ENCODE peak calls at places on chromosomes 5 and 9, in four cellular contexts. D is neuronal stem cell, N is endodermal cell, E is heart left ventricle. H is an unnamed sample.

GRCh38 chr9:73962792-73963191 is 534.3 kb upstream of the RORB start:
- DNase-seq in D (no peak), N (no peak), E (no peak), H (no peak)

GRCh38 chr9:73855206-73855605 is 641.9 kb upstream of the RORB start:
- DNase-seq in D (no peak), N (no peak), E (no peak), H (no peak)

GRCh38 chr9:125376261-125377226 is 114.9 kb downstream of the GAPVD1 start:
- DNase-seq in D (no peak), N (no peak), E (no peak), H (no peak)

GRCh38 chr9:136720887-136721338 is 8.5 kb downstream of the DIPK1B start:
- DNase-seq in D (no peak), N (peak; percentile 53), E (no peak), H (no peak)

GRCh38 chr5:94941113-94941765 is 322.8 kb downstream of the SLF1 start:
- DNase-seq in D (no peak), N (no peak), E (no peak), H (no peak)

GRCh38 chr9:89001917-89002540 is 10.8 kb downstream of the S1PR3 start:
- DNase-seq in D (no peak), N (no peak), E (no peak), H (no peak)

GRCh38 chr5:81023261-81024015 is 63.3 kb downstream of the RASGRF2 start:
- DNase-seq in D (no peak), N (no peak), E (no peak), H (no peak)

GRCh38 chr5:151696470-151697061 is 9.9 kb upstream of the SPARC start:
- DNase-seq in D (no peak), N (peak; percentile 80), E (peak; percentile 57), H (peak; percentile 53)

GRCh38 chr5:113029614-113030013 is 53.0 kb downstream of the DCP2 start:
- DNase-seq in D (no peak), N (no peak), E (no peak), H (no peak)

GRCh38 chr9:70484232-70485130 is 70.0 kb upstream of the KLF9 start:
- DNase-seq in D (peak; percentile 20), N (peak; percentile 70), E (peak; percentile 56), H (no peak)

GRCh38 chr5:119417891-119418781 is 34.2 kb upstream of the HSD17B4 start:
- DNase-seq in D (no peak), N (no peak), E (no peak), H (no peak)

GRCh38 chr5:39014544-39014943 is 59.7 kb downstream of the RICTOR start:
- DNase-seq in D (no peak), N (no peak), E (no peak), H (no peak)

GRCh38 chr9:34510506-34511159 is 12.2 kb downstream of the ENHO start:
- DNase-seq in D (no peak), N (peak; percentile 69), E (no peak), H (no peak)

GRCh38 chr9:101418518-101419111 is 17.0 kb downstream of the ALDOB start:
- DNase-seq in D (no peak), N (no peak), E (no peak), H (no peak)

GRCh38 chr9:136958473-136958872 is 6.4 kb downstream of the LCN12 start:
- DNase-seq in D (no peak), N (no peak), E (no peak), H (no peak)

GRCh38 chr9:86535406-86535915 is 181.3 kb upstream of the TUT7 start:
- DNase-seq in D (no peak), N (no peak), E (no peak), H (no peak)

GRCh38 chr9:95935861-95936578 is 60.5 kb downstream of the ERCC6L2 start:
- DNase-seq in D (no peak), N (no peak), E (no peak), H (no peak)

GRCh38 chr5:124182133-124182532 is 564.3 kb downstream of the ZNF608 start:
- DNase-seq in D (no peak), N (no peak), E (no peak), H (no peak)

GRCh38 chr5:173625686-173626500 is 9.4 kb upstream of the BOD1 start:
- DNase-seq in D (no peak), N (peak; percentile 34), E (no peak), H (no peak)

GRCh38 chr9:98034593-98035546 is 21.7 kb upstream of the NANS start:
- DNase-seq in D (peak; percentile 82), N (peak; percentile 94), E (peak; percentile 82), H (peak; percentile 75)

GRCh38 chr5:154320690-154321089 is 125.1 kb upstream of the SAP30L start:
- DNase-seq in D (no peak), N (no peak), E (peak; percentile 59), H (no peak)

GRCh38 chr5:77032635-77033034 is 2.4 kb downstream of the AGGF1 start:
- DNase-seq in D (no peak), N (no peak), E (no peak), H (no peak)

GRCh38 chr5:174323878-174324281 is 278.4 kb downstream of the NSG2 start:
- DNase-seq in D (peak; percentile 67), N (peak; percentile 90), E (no peak), H (no peak)

GRCh38 chr5:40386293-40386692 is 293.4 kb upstream of the PTGER4 start:
- DNase-seq in D (no peak), N (no peak), E (no peak), H (no peak)

GRCh38 chr9:14251146-14252071 is 62.5 kb downstream of the NFIB start:
- DNase-seq in D (no peak), N (peak; percentile 63), E (peak; percentile 85), H (peak; percentile 87)

GRCh38 chr5:159338143-159338542 is 7.9 kb upstream of the IL12B start:
- DNase-seq in D (no peak), N (no peak), E (no peak), H (no peak)

GRCh38 chr9:105608685-105609598 is 51.0 kb downstream of the FKTN start:
- DNase-seq in D (peak; percentile 31), N (peak; percentile 41), E (no peak), H (no peak)

GRCh38 chr5:88666761-88667186 is 216.2 kb downstream of the MEF2C start:
- DNase-seq in D (no peak), N (peak; percentile 76), E (no peak), H (no peak)

GRCh38 chr9:1311462-1312042 is 261.4 kb downstream of the DMRT2 start:
- DNase-seq in D (no peak), N (no peak), E (no peak), H (no peak)

GRCh38 chr5:116375926-116376325 is 198.7 kb downstream of the SEMA6A start:
- DNase-seq in D (no peak), N (no peak), E (no peak), H (no peak)
- H3K27ac ChIP-seq in D (no peak overlapping the region), N (no peak overlapping the region), E (no peak overlapping the region), H (peak overlapping the region; percentile 70)

GRCh38 chr5:139473565-139473964 is 2.8 kb downstream of the SMIM33 start:
- DNase-seq in D (no peak), N (peak; percentile 56), E (no peak), H (no peak)

GRCh38 chr5:139470821-139471300 is at the start of gene SMIM33:
- DNase-seq in D (no peak), N (peak; percentile 50), E (no peak), H (no peak)

GRCh38 chr5:139474815-139475791 is 4.3 kb downstream of the SMIM33 start:
- DNase-seq in D (no peak), N (no peak), E (no peak), H (no peak)

GRCh38 chr5:139472410-139473030 is 1.7 kb downstream of the SMIM33 start:
- DNase-seq in D (no peak), N (peak; percentile 79), E (no peak), H (no peak)

DNA sequence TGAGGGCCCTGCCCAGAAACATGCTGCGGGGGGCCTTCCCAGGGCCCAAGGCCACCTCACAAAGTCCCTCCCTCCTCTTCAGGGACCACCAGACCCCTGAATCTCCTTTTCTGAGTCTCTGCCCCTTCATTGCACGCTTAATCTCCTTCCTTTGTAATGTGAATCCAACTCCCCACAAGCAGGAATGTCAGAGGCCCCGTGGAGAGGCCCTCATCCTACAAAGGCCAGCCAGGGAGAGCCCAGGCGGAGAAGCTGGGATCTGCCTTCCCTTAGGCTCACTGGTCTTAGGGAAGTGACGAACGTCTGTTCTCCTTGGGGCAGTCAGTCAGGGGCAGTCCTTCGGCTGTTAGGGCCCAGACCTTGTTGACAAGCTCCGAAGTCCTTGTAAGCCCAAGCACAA is 2.3 kb downstream of the SMIM33 start:
- DNase-seq in D (peak; percentile 57), N (peak; percentile 91), E (no peak), H (no peak)
- H3K27ac ChIP-seq in D (peak overlapping the region; percentile 61), N (peak overlapping the region; percentile 40), E (peak overlapping the region; percentile 85), H (peak overlapping the region; percentile 53)

GRCh38 chr9:69391487-69391886 is 66.5 kb downstream of the ENTREP1 start:
- DNase-seq in D (no peak), N (no peak), E (no peak), H (no peak)
- H3K27ac ChIP-seq in D (no peak overlapping the region), N (no peak overlapping the region), E (peak overlapping the region; percentile 80), H (peak overlapping the region; percentile 88)

GRCh38 chr9:10903969-10904368 is 291.2 kb upstream of the PTPRD start:
- DNase-seq in D (no peak), N (no peak), E (no peak), H (no peak)
- H3K27ac ChIP-seq in D (no peak overlapping the region), N (no peak overlapping the region), E (no peak overlapping the region), H (no peak overlapping the region)

GRCh38 chr9:107624216-107624948 is 134.8 kb upstream of the KLF4 start:
- DNase-seq in D (no peak), N (no peak), E (no peak), H (no peak)
- H3K27ac ChIP-seq in D (no peak overlapping the region), N (no peak overlapping the region), E (no peak overlapping the region), H (no peak overlapping the region)

DNA sequence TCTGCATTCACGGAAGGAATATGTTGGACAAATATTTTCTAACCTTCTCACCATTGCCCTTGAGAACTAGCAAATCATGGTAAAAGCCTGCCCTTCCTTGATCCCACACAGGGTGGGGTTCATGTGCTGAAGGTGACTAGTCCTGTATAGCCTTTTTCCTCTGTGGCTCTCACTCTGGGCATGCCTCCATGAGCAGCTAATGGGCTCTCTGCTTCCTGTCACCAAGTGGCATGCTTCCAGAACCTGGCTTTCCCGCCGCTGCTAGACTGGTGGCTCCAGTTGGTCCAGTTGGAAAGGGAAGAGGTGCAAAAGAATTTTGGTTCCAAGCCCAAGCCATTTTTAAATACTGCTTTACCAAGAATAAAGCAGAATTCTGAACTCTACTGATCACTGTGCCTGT is 35.5 kb downstream of the FBXO10 start:
- DNase-seq in D (no peak), N (no peak), E (peak; percentile 58), H (peak; percentile 47)
- H3K27ac ChIP-seq in D (no peak overlapping the region), N (no peak overlapping the region), E (no peak overlapping the region), H (no peak overlapping the region)

GRCh38 chr5:176162206-176162605 is 76.0 kb upstream of the SIMC1 start:
- DNase-seq in D (no peak), N (no peak), E (no peak), H (no peak)
- H3K27ac ChIP-seq in D (no peak overlapping the region), N (no peak overlapping the region), E (no peak overlapping the region), H (no peak overlapping the region)

GRCh38 chr5:55989860-55990259 is 4.9 kb downstream of the IL6ST start:
- DNase-seq in D (no peak), N (no peak), E (no peak), H (no peak)
- H3K27ac ChIP-seq in D (no peak overlapping the region), N (no peak overlapping the region), E (no peak overlapping the region), H (peak overlapping the region; percentile 11)